ENCODE peak calls at places on chromosome 11, in five cellular contexts. A is HCT116, X is K562, C is H1, S is GM12878. L is an unnamed sample. For H3K4me1, the result is how much of the 10 kb centered on the place peaks cover.

GRCh38 chr11:82927264-82927880 is 25.8 kb downstream of the DDIAS start:
- DNase-seq in A (peak), X (peak), C (no peak), S (no peak), L (peak)

GRCh38 chr11:32426192-32426591 is 9.1 kb downstream of the WT1 start:
- DNase-seq in A (no peak), X (no peak), C (peak), S (no peak), L (no peak)

GRCh38 chr11:30172158-30172557 is 58.7 kb upstream of the FSHB start:
- DNase-seq in A (no peak), X (no peak), C (no peak), S (no peak), L (no peak)

GRCh38 chr11:11071483-11071882 is 213.6 kb upstream of the ZBED5 start:
- DNase-seq in A (no peak), X (no peak), C (no peak), S (no peak), L (no peak)

GRCh38 chr11:29534831-29535230 is 482.0 kb downstream of the KCNA4 start:
- DNase-seq in A (no peak), X (no peak), C (no peak), S (no peak), L (no peak)

GRCh38 chr11:83371489-83371888 is 85.3 kb upstream of the CCDC90B start:
- DNase-seq in A (no peak), X (no peak), C (no peak), S (no peak), L (no peak)

GRCh38 chr11:128940156-128940555 is 2.5 kb downstream of the TP53AIP1 start:
- DNase-seq in A (no peak), X (no peak), C (no peak), S (no peak), L (no peak)

GRCh38 chr11:105152556-105152955 is 13.0 kb upstream of the CARD18 start:
- DNase-seq in A (no peak), X (no peak), C (no peak), S (no peak), L (no peak)

GRCh38 chr11:9643751-9644150 is 20.1 kb upstream of the SWAP70 start:
- DNase-seq in A (no peak), X (no peak), C (no peak), S (no peak), L (no peak)

GRCh38 chr11:10604340-10604748 is 35.9 kb upstream of the LYVE1 start:
- DNase-seq in A (no peak), X (no peak), C (no peak), S (no peak), L (no peak)

GRCh38 chr11:96332236-96332761 is 10.7 kb downstream of the MAML2 start:
- DNase-seq in A (no peak), X (no peak), C (no peak), S (no peak), L (no peak)

GRCh38 chr11:17343907-17344306 is 7.7 kb upstream of the NCR3LG1 start:
- DNase-seq in A (peak), X (no peak), C (no peak), S (no peak), L (no peak)

GRCh38 chr11:107050126-107050525 is 31.9 kb upstream of the GUCY1A2 start:
- DNase-seq in A (no peak), X (no peak), C (no peak), S (no peak), L (no peak)

GRCh38 chr11:61472282-61472681 is 36.3 kb upstream of the LRRC10B start:
- DNase-seq in A (no peak), X (no peak), C (no peak), S (no peak), L (no peak)

GRCh38 chr11:93116641-93117577 is 80.9 kb downstream of the SLC36A4 start:
- DNase-seq in A (no peak), X (no peak), C (peak), S (no peak), L (no peak)

GRCh38 chr11:6030658-6031057 is at the start of gene OR56A1:
- DNase-seq in A (no peak), X (no peak), C (no peak), S (no peak), L (no peak)

GRCh38 chr11:126080206-126080941 is 17.7 kb upstream of the CDON start:
- DNase-seq in A (no peak), X (no peak), C (no peak), S (no peak), L (no peak)

GRCh38 chr11:123822591-123822990 is 16.4 kb upstream of the OR6M1 start:
- DNase-seq in A (no peak), X (no peak), C (no peak), S (no peak), L (no peak)

GRCh38 chr11:21567628-21568290 is 625.1 kb upstream of the ANO5 start:
- DNase-seq in A (no peak), X (no peak), C (no peak), S (no peak), L (no peak)

GRCh38 chr11:68763181-68763721 is 11.9 kb upstream of the TESMIN start:
- DNase-seq in A (no peak), X (no peak), C (no peak), S (no peak), L (no peak)

GRCh38 chr11:84022221-84022620 is 736.1 kb upstream of the CCDC90B start:
- DNase-seq in A (no peak), X (no peak), C (no peak), S (no peak), L (peak)

GRCh38 chr11:58965246-58965985 is 26.1 kb downstream of the GLYATL1 start:
- DNase-seq in A (no peak), X (no peak), C (no peak), S (no peak), L (no peak)

GRCh38 chr11:117220999-117221774 is 10.7 kb downstream of the PCSK7 start:
- DNase-seq in A (no peak), X (no peak), C (no peak), S (no peak), L (no peak)

GRCh38 chr11:75949023-75949672 is 134.1 kb downstream of the UVRAG start:
- DNase-seq in A (no peak), X (no peak), C (no peak), S (no peak), L (no peak)

GRCh38 chr11:69108559-69108958 is 47.2 kb upstream of the SMIM38 start:
- DNase-seq in A (no peak), X (no peak), C (no peak), S (no peak), L (no peak)

GRCh38 chr11:57778318-57779037 is 16.9 kb downstream of the CTNND1 start:
- DNase-seq in A (peak), X (peak), C (peak), S (no peak), L (peak)

GRCh38 chr11:16883179-16883578 is 131.0 kb downstream of the PLEKHA7 start:
- DNase-seq in A (peak), X (peak), C (no peak), S (no peak), L (no peak)

GRCh38 chr11:93329936-93330445 is 551 bp upstream of the DEUP1 start:
- DNase-seq in A (no peak), X (peak), C (peak), S (no peak), L (no peak)

GRCh38 chr11:119446871-119447663 is 24.1 kb upstream of the THY1 start:
- DNase-seq in A (no peak), X (no peak), C (no peak), S (no peak), L (no peak)

GRCh38 chr11:96211433-96211832 is 131.6 kb downstream of the MAML2 start:
- DNase-seq in A (no peak), X (no peak), C (no peak), S (no peak), L (no peak)

GRCh38 chr11:10674440-10674855 is 19.1 kb downstream of the IRAG1 start:
- DNase-seq in A (no peak), X (no peak), C (no peak), S (no peak), L (no peak)

GRCh38 chr11:73225001-73225686 is 7.1 kb downstream of the P2RY2 start:
- DNase-seq in A (no peak), X (no peak), C (no peak), S (no peak), L (no peak)

GRCh38 chr11:134069996-134070845 is 1.3 kb downstream of the JAM3 start:
- DNase-seq in A (no peak), X (no peak), C (no peak), S (no peak), L (no peak)

GRCh38 chr11:99422581-99423434 is 402.1 kb downstream of the CNTN5 start:
- DNase-seq in A (no peak), X (no peak), C (no peak), S (no peak), L (peak)

GRCh38 chr11:79461144-79461543 is 20.3 kb upstream of the TENM4 start:
- DNase-seq in A (peak), X (no peak), C (no peak), S (no peak), L (no peak)

GRCh38 chr11:4830909-4831308 is 9.8 kb downstream of the OR51F2 start:
- DNase-seq in A (no peak), X (no peak), C (no peak), S (no peak), L (no peak)

GRCh38 chr11:132137981-132138313 is 767.5 kb downstream of the NTM start:
- DNase-seq in A (no peak), X (no peak), C (no peak), S (no peak), L (no peak)

GRCh38 chr11:67055812-67056211 is 835 bp upstream of the RHOD start:
- DNase-seq in A (no peak), X (peak), C (no peak), S (no peak), L (no peak)
- H3K4me1 ChIP-seq in A (under half), X (under half), C (under half), S (under half), L (under half)

DNA sequence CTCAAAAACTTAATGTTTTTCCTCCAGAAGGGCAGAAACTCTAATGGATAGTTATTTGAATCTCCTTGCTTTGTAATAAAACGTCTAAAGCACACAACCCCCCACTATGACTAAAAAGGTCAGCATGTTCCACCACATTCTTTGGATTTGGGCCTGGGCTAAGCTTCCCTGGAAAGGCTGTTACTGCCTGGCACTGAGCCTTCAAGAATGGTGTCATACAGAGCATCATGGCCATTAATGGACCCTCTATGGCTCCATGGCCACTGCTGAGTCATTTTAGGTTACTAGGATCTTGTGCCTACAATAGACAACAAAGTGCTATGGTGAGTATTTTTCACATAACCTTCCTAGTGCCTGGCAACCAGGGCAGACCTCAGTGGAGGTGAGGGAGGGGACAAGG is 242.6 kb upstream of the FAT3 start:
- DNase-seq in A (no peak), X (no peak), C (no peak), S (no peak), L (no peak)
- TF ChIP-seq ZNF274 in A (no peak), X (no peak), C (no peak), S (no peak), L (no peak)

DNA sequence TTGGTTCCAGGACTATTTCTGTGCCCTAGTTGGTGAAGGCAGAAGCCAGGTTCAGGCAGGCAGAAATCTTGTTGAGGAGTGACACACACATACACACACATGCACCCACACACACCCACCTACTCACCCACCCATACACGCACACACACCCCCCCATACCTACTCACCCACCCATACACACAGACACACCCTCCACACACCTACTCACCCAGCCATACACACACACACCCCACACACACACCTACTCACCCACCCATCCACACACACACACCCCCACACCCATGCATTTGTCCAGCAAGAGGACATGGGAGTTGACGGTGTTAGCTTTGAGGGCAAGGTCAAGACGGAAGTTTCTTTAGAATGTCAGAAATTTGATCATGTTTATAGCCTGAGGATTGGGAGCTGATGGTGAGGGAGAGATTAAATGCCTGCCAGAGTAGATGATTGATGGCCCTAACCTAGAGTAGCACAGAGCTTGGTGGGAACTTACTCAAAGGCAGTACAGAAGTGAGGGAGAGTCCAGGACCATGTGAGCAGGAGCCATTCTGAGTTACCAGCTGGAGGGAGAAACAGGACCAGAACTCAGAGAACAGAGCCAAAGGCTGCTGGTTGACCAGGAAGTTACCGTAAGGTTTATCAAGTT is 68.8 kb downstream of the CYB5R2 start:
- DNase-seq in A (no peak), X (no peak), C (no peak), S (no peak), L (no peak)
- H3K4me1 ChIP-seq in A (under half), X (under half), C (under half), S (under half), L (under half)

GRCh38 chr11:13055200-13055599 is 46.1 kb downstream of the RASSF10 start:
- DNase-seq in A (no peak), X (no peak), C (no peak), S (no peak), L (no peak)
- TF ChIP-seq ZNF274 in A (no peak), X (no peak), C (no peak), S (no peak), L (no peak)

GRCh38 chr11:44627911-44628729 is 62.7 kb downstream of the CD82 start:
- DNase-seq in A (no peak), X (no peak), C (no peak), S (no peak), L (no peak)
- H3K4me1 ChIP-seq in A (under half), X (under half), C (under half), S (under half), L (under half)